ENCODE peak calls at places on chromosomes 3 and 15, in five cellular contexts. One of them, this sample, is unnamed.

GRCh38 chr3:73707772-73708171 is 83.0 kb upstream of the PDZRN3 start:
- DNase-seq in fibroblast of mammary gland: peak; percentile 67
- DNase-seq in endodermal cell: no peak
- DNase-seq in HFFc6: no peak
- DNase-seq in kidney epithelial cell: no peak
- DNase-seq in this sample: no peak

GRCh38 chr3:59212128-59212764 is 162.4 kb upstream of the CFAP20DC start:
- DNase-seq in fibroblast of mammary gland: peak; percentile 51
- DNase-seq in endodermal cell: no peak
- DNase-seq in HFFc6: peak; percentile 32
- DNase-seq in kidney epithelial cell: peak; percentile 4
- DNase-seq in this sample: peak; percentile 19

GRCh38 chr3:105715372-105715771 is 153.4 kb downstream of the CBLB start:
- DNase-seq in fibroblast of mammary gland: peak; percentile 84
- DNase-seq in endodermal cell: no peak
- DNase-seq in HFFc6: peak; percentile 79
- DNase-seq in kidney epithelial cell: no peak
- DNase-seq in this sample: no peak

GRCh38 chr3:48656841-48657281 is 5.8 kb downstream of the CELSR3 start:
- DNase-seq in fibroblast of mammary gland: no peak
- DNase-seq in endodermal cell: no peak
- DNase-seq in HFFc6: no peak
- DNase-seq in kidney epithelial cell: no peak
- DNase-seq in this sample: no peak

GRCh38 chr3:37272743-37273142 is 98.4 kb upstream of the LRRFIP2 start:
- DNase-seq in fibroblast of mammary gland: peak; percentile 43
- DNase-seq in endodermal cell: no peak
- DNase-seq in HFFc6: no peak
- DNase-seq in kidney epithelial cell: no peak
- DNase-seq in this sample: no peak

GRCh38 chr15:90879730-90880366 is 4.5 kb upstream of the FES start:
- DNase-seq in fibroblast of mammary gland: no peak
- DNase-seq in endodermal cell: no peak
- DNase-seq in HFFc6: no peak
- DNase-seq in kidney epithelial cell: no peak
- DNase-seq in this sample: no peak

GRCh38 chr15:39054128-39054732 is 489.6 kb upstream of the RASGRP1 start:
- DNase-seq in fibroblast of mammary gland: no peak
- DNase-seq in endodermal cell: no peak
- DNase-seq in HFFc6: no peak
- DNase-seq in kidney epithelial cell: no peak
- DNase-seq in this sample: no peak

GRCh38 chr3:71543371-71544016 is 40.0 kb downstream of the FOXP1 start:
- DNase-seq in fibroblast of mammary gland: no peak
- DNase-seq in endodermal cell: no peak
- DNase-seq in HFFc6: no peak
- DNase-seq in kidney epithelial cell: no peak
- DNase-seq in this sample: no peak

GRCh38 chr3:172918165-172918564 is 167.6 kb downstream of the ECT2 start:
- DNase-seq in fibroblast of mammary gland: peak; percentile 10
- DNase-seq in endodermal cell: no peak
- DNase-seq in HFFc6: no peak
- DNase-seq in kidney epithelial cell: no peak
- DNase-seq in this sample: no peak

GRCh38 chr3:16618721-16619120 is 13.5 kb upstream of the DAZL start:
- DNase-seq in fibroblast of mammary gland: peak; percentile 76
- DNase-seq in endodermal cell: no peak
- DNase-seq in HFFc6: peak; percentile 75
- DNase-seq in kidney epithelial cell: no peak
- DNase-seq in this sample: no peak

GRCh38 chr3:46695177-46695961 is 1.9 kb upstream of the ALS2CL start:
- DNase-seq in fibroblast of mammary gland: peak; percentile 25
- DNase-seq in endodermal cell: peak; percentile 90
- DNase-seq in HFFc6: no peak
- DNase-seq in kidney epithelial cell: no peak
- DNase-seq in this sample: peak; percentile 42

GRCh38 chr3:32239638-32240550 is 1.4 kb downstream of the CMTM8 start:
- DNase-seq in fibroblast of mammary gland: peak; percentile 38
- DNase-seq in endodermal cell: peak; percentile 83
- DNase-seq in HFFc6: no peak
- DNase-seq in kidney epithelial cell: no peak
- DNase-seq in this sample: peak; percentile 44

GRCh38 chr15:85597155-85597815 is 197.4 kb downstream of the KLHL25 start:
- DNase-seq in fibroblast of mammary gland: no peak
- DNase-seq in endodermal cell: no peak
- DNase-seq in HFFc6: no peak
- DNase-seq in kidney epithelial cell: no peak
- DNase-seq in this sample: no peak

GRCh38 chr3:12709334-12709733 is 45.4 kb upstream of the RAF1 start:
- DNase-seq in fibroblast of mammary gland: no peak
- DNase-seq in endodermal cell: no peak
- DNase-seq in HFFc6: no peak
- DNase-seq in kidney epithelial cell: no peak
- DNase-seq in this sample: no peak

GRCh38 chr3:12870942-12871341 is 29.6 kb upstream of the RPL32 start:
- DNase-seq in fibroblast of mammary gland: peak; percentile 83
- DNase-seq in endodermal cell: no peak
- DNase-seq in HFFc6: no peak
- DNase-seq in kidney epithelial cell: no peak
- DNase-seq in this sample: no peak

GRCh38 chr3:23900744-23901143 is 16.0 kb downstream of the NKIRAS1 start:
- DNase-seq in fibroblast of mammary gland: peak; percentile 61
- DNase-seq in endodermal cell: no peak
- DNase-seq in HFFc6: no peak
- DNase-seq in kidney epithelial cell: no peak
- DNase-seq in this sample: no peak

GRCh38 chr3:71868891-71869290 is 83.9 kb upstream of the PROK2 start:
- DNase-seq in fibroblast of mammary gland: no peak
- DNase-seq in endodermal cell: no peak
- DNase-seq in HFFc6: no peak
- DNase-seq in kidney epithelial cell: no peak
- DNase-seq in this sample: no peak

GRCh38 chr15:27201425-27201824 is 230.4 kb downstream of the GABRG3 start:
- DNase-seq in fibroblast of mammary gland: no peak
- DNase-seq in endodermal cell: no peak
- DNase-seq in HFFc6: no peak
- DNase-seq in kidney epithelial cell: no peak
- DNase-seq in this sample: no peak

GRCh38 chr3:98800401-98800800 is 37.3 kb downstream of the ST3GAL6 start:
- DNase-seq in fibroblast of mammary gland: no peak
- DNase-seq in endodermal cell: no peak
- DNase-seq in HFFc6: no peak
- DNase-seq in kidney epithelial cell: peak; percentile 69
- DNase-seq in this sample: no peak

GRCh38 chr3:14718539-14718938 is 43.6 kb downstream of the C3orf20 start:
- DNase-seq in fibroblast of mammary gland: no peak
- DNase-seq in endodermal cell: no peak
- DNase-seq in HFFc6: no peak
- DNase-seq in kidney epithelial cell: no peak
- DNase-seq in this sample: no peak

GRCh38 chr15:100602822-100603393 is 519 bp downstream of the ASB7 start:
- DNase-seq in fibroblast of mammary gland: no peak
- DNase-seq in endodermal cell: peak; percentile 84
- DNase-seq in HFFc6: peak; percentile 36
- DNase-seq in kidney epithelial cell: no peak
- DNase-seq in this sample: peak; percentile 30

GRCh38 chr3:183098538-183099025 is 714 bp downstream of the MCCC1 start:
- DNase-seq in fibroblast of mammary gland: peak; percentile 23
- DNase-seq in endodermal cell: no peak
- DNase-seq in HFFc6: no peak
- DNase-seq in kidney epithelial cell: no peak
- DNase-seq in this sample: no peak

GRCh38 chr3:117735481-117736101 is 1026.0 kb downstream of the TUSC7 start:
- DNase-seq in fibroblast of mammary gland: peak; percentile 52
- DNase-seq in endodermal cell: no peak
- DNase-seq in HFFc6: peak; percentile 86
- DNase-seq in kidney epithelial cell: no peak
- DNase-seq in this sample: no peak

GRCh38 chr3:56700136-56700535 is 17.1 kb upstream of the TASOR start:
- DNase-seq in fibroblast of mammary gland: no peak
- DNase-seq in endodermal cell: peak; percentile 58
- DNase-seq in HFFc6: no peak
- DNase-seq in kidney epithelial cell: no peak
- DNase-seq in this sample: no peak

GRCh38 chr15:20294651-20295237 is 246.9 kb downstream of the GOLGA6L6 start:
- DNase-seq in fibroblast of mammary gland: no peak
- DNase-seq in endodermal cell: peak; percentile 44
- DNase-seq in HFFc6: no peak
- DNase-seq in kidney epithelial cell: no peak
- DNase-seq in this sample: no peak

GRCh38 chr15:68228971-68229385 is 550 bp downstream of the CLN6 start:
- DNase-seq in fibroblast of mammary gland: peak; percentile 9
- DNase-seq in endodermal cell: peak; percentile 74
- DNase-seq in HFFc6: no peak
- DNase-seq in kidney epithelial cell: no peak
- DNase-seq in this sample: no peak

GRCh38 chr3:183312433-183312832 is 59.4 kb downstream of the B3GNT5 start:
- DNase-seq in fibroblast of mammary gland: no peak
- DNase-seq in endodermal cell: no peak
- DNase-seq in HFFc6: no peak
- DNase-seq in kidney epithelial cell: no peak
- DNase-seq in this sample: no peak

GRCh38 chr15:61216519-61216918 is 12.6 kb downstream of the RORA start:
- DNase-seq in fibroblast of mammary gland: no peak
- DNase-seq in endodermal cell: peak; percentile 79
- DNase-seq in HFFc6: no peak
- DNase-seq in kidney epithelial cell: no peak
- DNase-seq in this sample: no peak
- TF ChIP-seq CTCF in fibroblast of mammary gland: no peak
- TF ChIP-seq CTCF in endodermal cell: peak; percentile 82
- TF ChIP-seq CTCF in HFFc6: no peak
- TF ChIP-seq CTCF in kidney epithelial cell: no peak
- TF ChIP-seq CTCF in this sample: no peak

DNA sequence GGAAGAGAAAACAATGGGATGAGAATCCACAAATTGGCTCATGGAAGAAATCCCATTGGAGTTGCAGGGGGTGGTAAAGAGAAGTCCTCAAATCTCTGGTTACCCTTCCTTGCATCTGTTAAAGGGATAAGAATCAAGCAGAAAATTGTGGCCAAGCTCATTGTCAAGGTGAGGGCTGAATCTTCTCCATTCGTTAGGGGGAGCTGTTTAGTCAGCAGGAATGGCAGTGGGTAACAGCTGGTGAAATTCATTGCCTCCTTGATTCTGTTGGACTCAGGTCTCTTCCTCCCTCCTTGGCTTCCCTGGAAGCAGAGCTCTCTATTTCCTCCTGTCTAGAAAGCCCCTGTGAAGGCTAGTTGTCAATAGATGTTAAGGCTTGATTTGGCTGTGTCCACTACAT is 343.1 kb upstream of the SEMA6D start:
- DNase-seq in fibroblast of mammary gland: peak; percentile 36
- DNase-seq in endodermal cell: peak; percentile 69
- DNase-seq in HFFc6: peak; percentile 34
- DNase-seq in kidney epithelial cell: no peak
- DNase-seq in this sample: peak; percentile 5
- TF ChIP-seq CTCF in fibroblast of mammary gland: peak; percentile 60
- TF ChIP-seq CTCF in endodermal cell: peak; percentile 79
- TF ChIP-seq CTCF in HFFc6: peak; percentile 75
- TF ChIP-seq CTCF in kidney epithelial cell: peak; percentile 30
- TF ChIP-seq CTCF in this sample: no peak

GRCh38 chr3:10517616-10518015 is 12.2 kb upstream of the ATP2B2 start:
- DNase-seq in fibroblast of mammary gland: no peak
- DNase-seq in endodermal cell: peak; percentile 43
- DNase-seq in HFFc6: no peak
- DNase-seq in kidney epithelial cell: no peak
- DNase-seq in this sample: no peak

GRCh38 chr3:10514407-10515069 is 9.2 kb upstream of the ATP2B2 start:
- DNase-seq in fibroblast of mammary gland: no peak
- DNase-seq in endodermal cell: no peak
- DNase-seq in HFFc6: no peak
- DNase-seq in kidney epithelial cell: no peak
- DNase-seq in this sample: no peak

GRCh38 chr3:10515396-10515795 is 10.0 kb upstream of the ATP2B2 start:
- DNase-seq in fibroblast of mammary gland: no peak
- DNase-seq in endodermal cell: no peak
- DNase-seq in HFFc6: no peak
- DNase-seq in kidney epithelial cell: no peak
- DNase-seq in this sample: no peak

GRCh38 chr3:10516835-10517465 is 11.6 kb upstream of the ATP2B2 start:
- DNase-seq in fibroblast of mammary gland: no peak
- DNase-seq in endodermal cell: peak; percentile 54
- DNase-seq in HFFc6: no peak
- DNase-seq in kidney epithelial cell: no peak
- DNase-seq in this sample: no peak

DNA sequence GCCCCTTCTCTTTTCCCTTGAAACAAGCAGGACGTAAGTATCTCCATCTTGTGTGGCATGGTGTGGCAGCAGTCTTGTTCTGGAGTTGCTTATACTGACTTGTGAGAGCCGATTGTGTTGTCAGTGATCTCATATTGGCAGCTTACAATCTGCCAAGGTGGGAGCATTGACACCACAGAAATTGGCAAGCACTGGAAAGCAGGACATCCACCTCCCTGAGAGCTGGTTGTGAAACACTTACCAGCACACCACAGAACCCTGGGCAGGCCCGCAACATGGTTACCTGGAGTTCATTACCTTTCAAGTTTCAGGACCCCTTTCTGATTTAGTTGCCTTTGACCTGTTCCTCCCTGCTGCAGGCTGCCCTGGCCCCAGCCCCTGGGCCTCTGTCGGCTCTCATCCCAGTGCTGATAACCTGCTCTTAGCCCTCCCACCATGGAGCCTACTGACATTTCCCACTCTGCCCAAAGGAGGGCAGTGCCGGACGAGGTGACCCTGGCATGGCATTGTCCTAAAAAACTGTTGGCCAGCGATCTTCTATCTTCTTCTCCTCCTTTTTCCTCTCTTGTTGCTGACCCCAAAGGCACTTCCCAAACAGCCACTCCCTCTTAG is 10.6 kb upstream of the ATP2B2 start:
- DNase-seq in fibroblast of mammary gland: no peak
- DNase-seq in endodermal cell: peak; percentile 82
- DNase-seq in HFFc6: no peak
- DNase-seq in kidney epithelial cell: no peak
- DNase-seq in this sample: no peak
- TF ChIP-seq CTCF in fibroblast of mammary gland: no peak
- TF ChIP-seq CTCF in endodermal cell: peak; percentile 69
- TF ChIP-seq CTCF in HFFc6: peak; percentile 28
- TF ChIP-seq CTCF in kidney epithelial cell: no peak
- TF ChIP-seq CTCF in this sample: no peak

GRCh38 chr3:196198771-196199753 is 12.1 kb downstream of the ZDHHC19 start:
- DNase-seq in fibroblast of mammary gland: peak; percentile 15
- DNase-seq in endodermal cell: peak; percentile 71
- DNase-seq in HFFc6: no peak
- DNase-seq in kidney epithelial cell: no peak
- DNase-seq in this sample: no peak

GRCh38 chr3:196195664-196196255 is 15.4 kb downstream of the ZDHHC19 start:
- DNase-seq in fibroblast of mammary gland: no peak
- DNase-seq in endodermal cell: no peak
- DNase-seq in HFFc6: no peak
- DNase-seq in kidney epithelial cell: no peak
- DNase-seq in this sample: no peak

GRCh38 chr3:196194542-196194915 is 16.7 kb downstream of the ZDHHC19 start:
- DNase-seq in fibroblast of mammary gland: no peak
- DNase-seq in endodermal cell: no peak
- DNase-seq in HFFc6: no peak
- DNase-seq in kidney epithelial cell: no peak
- DNase-seq in this sample: no peak

GRCh38 chr3:196197524-196197923 is 13.7 kb downstream of the ZDHHC19 start:
- DNase-seq in fibroblast of mammary gland: no peak
- DNase-seq in endodermal cell: no peak
- DNase-seq in HFFc6: no peak
- DNase-seq in kidney epithelial cell: no peak
- DNase-seq in this sample: no peak

GRCh38 chr3:196198081-196198675 is 13.0 kb downstream of the ZDHHC19 start:
- DNase-seq in fibroblast of mammary gland: no peak
- DNase-seq in endodermal cell: no peak
- DNase-seq in HFFc6: no peak
- DNase-seq in kidney epithelial cell: no peak
- DNase-seq in this sample: no peak
- TF ChIP-seq CTCF in fibroblast of mammary gland: no peak
- TF ChIP-seq CTCF in endodermal cell: no peak
- TF ChIP-seq CTCF in HFFc6: no peak
- TF ChIP-seq CTCF in kidney epithelial cell: no peak
- TF ChIP-seq CTCF in this sample: no peak